ENCODE peak calls at places on chromosomes 5 and 9, in seven cellular contexts. M is HCT116, Q is GM23338, G is transverse colon, W is endothelial cell of umbilical vein, Y is sigmoid colon, F is stomach. N is an unnamed sample.

GRCh38 chr9:27784999-27785713 is 211.9 kb upstream of the C9orf72 start:
- DNase-seq in M (no peak), Q (no peak), G (no peak), W (no peak), Y (no peak), F (no peak), N (no peak)

GRCh38 chr9:94148419-94148818 is 64.2 kb downstream of the PTPDC1 start:
- DNase-seq in M (no peak), Q (no peak), G (no peak), W (no peak), Y (no peak), F (no peak), N (no peak)

GRCh38 chr9:8857330-8858249 is 1058.0 kb upstream of the DMAC1 start:
- DNase-seq in M (no peak), Q (peak), G (peak), W (peak), Y (peak), F (peak), N (no peak)

GRCh38 chr5:172719211-172719610 is 51.8 kb downstream of the DUSP1 start:
- DNase-seq in M (no peak), Q (no peak), G (no peak), W (no peak), Y (no peak), F (no peak), N (no peak)

GRCh38 chr9:132857031-132857430 is 21.1 kb downstream of the AK8 start:
- DNase-seq in M (no peak), Q (no peak), G (peak), W (no peak), Y (peak), F (peak), N (peak)

GRCh38 chr5:109917154-109917546 is 227.4 kb downstream of the MAN2A1 start:
- DNase-seq in M (no peak), Q (no peak), G (no peak), W (no peak), Y (no peak), F (no peak), N (no peak)

GRCh38 chr9:137879566-137880150 is 2.1 kb downstream of the CACNA1B start:
- DNase-seq in M (no peak), Q (no peak), G (no peak), W (no peak), Y (no peak), F (no peak), N (no peak)

GRCh38 chr5:145921211-145921610 is 15.2 kb upstream of the SH3RF2 start:
- DNase-seq in M (no peak), Q (no peak), G (no peak), W (no peak), Y (no peak), F (no peak), N (no peak)

GRCh38 chr9:137785704-137786161 is 91.8 kb upstream of the CACNA1B start:
- DNase-seq in M (no peak), Q (peak), G (no peak), W (no peak), Y (peak), F (peak), N (no peak)

GRCh38 chr5:73088026-73088425 is 32.3 kb upstream of the TMEM171 start:
- DNase-seq in M (no peak), Q (no peak), G (no peak), W (no peak), Y (no peak), F (no peak), N (no peak)

GRCh38 chr9:130732131-130732530 is 38.6 kb downstream of the EXOSC2 start:
- DNase-seq in M (no peak), Q (peak), G (no peak), W (peak), Y (no peak), F (no peak), N (no peak)

GRCh38 chr9:124222918-124223720 is 34.6 kb upstream of the NEK6 start:
- DNase-seq in M (no peak), Q (no peak), G (peak), W (peak), Y (peak), F (peak), N (peak)

GRCh38 chr5:105868038-105868775 is 1802.5 kb downstream of the EFNA5 start:
- DNase-seq in M (no peak), Q (peak), G (no peak), W (no peak), Y (no peak), F (no peak), N (no peak)

GRCh38 chr5:140548791-140549190 is 1.3 kb downstream of the EIF4EBP3 start:
- DNase-seq in M (no peak), Q (peak), G (no peak), W (no peak), Y (peak), F (no peak), N (no peak)

GRCh38 chr5:14476791-14477435 is 104.7 kb upstream of the OTULINL start:
- DNase-seq in M (no peak), Q (no peak), G (no peak), W (peak), Y (no peak), F (no peak), N (no peak)

GRCh38 chr9:101209670-101210069 is 175.1 kb downstream of the BAAT start:
- DNase-seq in M (no peak), Q (no peak), G (no peak), W (no peak), Y (no peak), F (no peak), N (no peak)
- TF ChIP-seq POLR2AphosphoS5 in M (no peak), Q (no peak), G (no peak), W (no peak), Y (no peak), F (no peak), N (no peak)

GRCh38 chr9:6413365-6414263 is 615 bp downstream of the UHRF2 start:
- DNase-seq in M (no peak), Q (peak), G (peak), W (no peak), Y (no peak), F (peak), N (no peak)
- TF ChIP-seq CTCF in M (no peak), Q (no peak), G (no peak), W (no peak), Y (no peak), F (no peak), N (no peak)

GRCh38 chr5:139459451-139459934 is 3.0 kb downstream of the ECSCR start:
- DNase-seq in M (no peak), Q (no peak), G (no peak), W (peak), Y (peak), F (peak), N (no peak)
- TF ChIP-seq POLR2AphosphoS5 in M (no peak), Q (no peak), G (no peak), W (peak), Y (no peak), F (peak), N (no peak)

GRCh38 chr5:176610430-176610763 is 441 bp upstream of the GPRIN1 start:
- DNase-seq in M (no peak), Q (no peak), G (no peak), W (no peak), Y (no peak), F (no peak), N (no peak)
- TF ChIP-seq CTCF in M (no peak), Q (no peak), G (no peak), W (no peak), Y (no peak), F (no peak), N (no peak)

N was measured in breast epithelium.